ENCODE peak calls at places on chromosome 7, in six cellular contexts. A is bronchial epithelial cell, L is astrocyte of the spinal cord, W is psoas muscle, Z is upper lobe of right lung, D is right lobe of liver. P is an unnamed sample.

GRCh38 chr7:94696981-94697670 is 41.2 kb upstream of the SGCE start:
- DNase-seq in A (peak; percentile 96), L (peak; percentile 96), W (peak; percentile 31), Z (no peak), D (no peak), P (peak; percentile 85)

GRCh38 chr7:23299770-23300300 is 696 bp downstream of the MALSU1 start:
- DNase-seq in A (no peak), L (no peak), W (no peak), Z (no peak), D (no peak), P (no peak)

GRCh38 chr7:12945901-12946300 is 258.5 kb downstream of the ARL4A start:
- DNase-seq in A (no peak), L (no peak), W (no peak), Z (no peak), D (no peak), P (no peak)

GRCh38 chr7:89757910-89758309 is 396.4 kb upstream of the STEAP1 start:
- DNase-seq in A (peak; percentile 57), L (no peak), W (no peak), Z (no peak), D (no peak), P (no peak)

GRCh38 chr7:2893411-2893861 is 49.3 kb upstream of the GNA12 start:
- DNase-seq in A (no peak), L (no peak), W (no peak), Z (no peak), D (no peak), P (no peak)

GRCh38 chr7:2106506-2106905 is 126.2 kb downstream of the MAD1L1 start:
- DNase-seq in A (no peak), L (no peak), W (no peak), Z (no peak), D (no peak), P (no peak)

GRCh38 chr7:25014735-25015134 is 34.8 kb upstream of the OSBPL3 start:
- DNase-seq in A (peak; percentile 84), L (peak; percentile 70), W (no peak), Z (no peak), D (no peak), P (peak; percentile 89)

GRCh38 chr7:1853619-1854520 is 183.8 kb downstream of the ELFN1 start:
- DNase-seq in A (no peak), L (no peak), W (peak; percentile 2), Z (peak; percentile 48), D (peak; percentile 38), P (no peak)

GRCh38 chr7:106484562-106484961 is 176.4 kb downstream of the CCDC71L start:
- DNase-seq in A (no peak), L (no peak), W (no peak), Z (no peak), D (no peak), P (no peak)

GRCh38 chr7:150428671-150429451 is 21.6 kb upstream of the GIMAP8 start:
- DNase-seq in A (peak; percentile 75), L (peak; percentile 87), W (no peak), Z (peak; percentile 63), D (no peak), P (peak; percentile 83)

GRCh38 chr7:7228472-7228871 is 46.1 kb downstream of the C1GALT1 start:
- DNase-seq in A (no peak), L (no peak), W (no peak), Z (no peak), D (no peak), P (peak; percentile 3)

GRCh38 chr7:106181658-106182265 is 69.7 kb upstream of the SYPL1 start:
- DNase-seq in A (no peak), L (no peak), W (no peak), Z (no peak), D (no peak), P (no peak)

GRCh38 chr7:36620166-36620708 is 104.1 kb downstream of the AOAH start:
- DNase-seq in A (peak; percentile 58), L (no peak), W (no peak), Z (no peak), D (no peak), P (no peak)

GRCh38 chr7:132739271-132739955 is 163.1 kb upstream of the PLXNA4 start:
- DNase-seq in A (peak; percentile 83), L (peak; percentile 94), W (peak; percentile 38), Z (no peak), D (no peak), P (peak; percentile 86)

GRCh38 chr7:37352974-37353948 is 95.4 kb downstream of the ELMO1 start:
- DNase-seq in A (no peak), L (no peak), W (no peak), Z (no peak), D (no peak), P (no peak)

GRCh38 chr7:138151731-138152577 is 75.7 kb downstream of the AKR1D1 start:
- DNase-seq in A (no peak), L (no peak), W (no peak), Z (no peak), D (no peak), P (no peak)

GRCh38 chr7:26664735-26665420 is 199.5 kb downstream of the SKAP2 start:
- DNase-seq in A (peak; percentile 39), L (no peak), W (no peak), Z (no peak), D (peak; percentile 33), P (no peak)

GRCh38 chr7:63029207-63029522 is 969.5 kb upstream of the ZNF722 start:
- DNase-seq in A (no peak), L (no peak), W (no peak), Z (no peak), D (no peak), P (no peak)

GRCh38 chr7:24025765-24026164 is 258.2 kb upstream of the NPY start:
- DNase-seq in A (no peak), L (no peak), W (no peak), Z (no peak), D (no peak), P (no peak)

GRCh38 chr7:53993205-53993604 is 549.0 kb upstream of the VSTM2A start:
- DNase-seq in A (no peak), L (no peak), W (no peak), Z (no peak), D (no peak), P (no peak)

GRCh38 chr7:31794851-31795250 is 107.8 kb downstream of the PPP1R17 start:
- DNase-seq in A (no peak), L (no peak), W (no peak), Z (no peak), D (no peak), P (no peak)

DNA sequence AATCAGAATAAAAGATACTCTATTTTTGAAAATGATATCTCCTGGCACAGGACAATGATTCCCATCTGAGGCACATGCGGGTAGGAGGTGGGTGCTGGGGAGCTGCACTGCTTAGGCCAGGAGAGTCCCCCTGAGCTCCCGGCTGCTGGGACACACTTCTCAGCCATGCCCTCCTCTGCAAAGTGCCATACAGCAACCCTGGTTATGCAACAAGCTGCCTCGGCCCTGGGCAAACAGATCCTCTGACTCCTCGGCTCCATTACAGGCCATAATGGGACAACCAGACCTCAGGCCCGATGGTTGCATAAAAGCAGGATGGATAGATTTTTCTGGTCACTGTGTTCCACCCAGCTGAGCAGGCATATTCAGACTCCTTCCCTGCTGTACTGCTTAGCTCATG is 6.6 kb upstream of the LEP start:
- DNase-seq in A (no peak), L (no peak), W (no peak), Z (no peak), D (no peak), P (no peak)
- TF ChIP-seq CTCF in A (no peak), L (no peak), W (no peak), Z (no peak), D (no peak), P (no peak)

DNA sequence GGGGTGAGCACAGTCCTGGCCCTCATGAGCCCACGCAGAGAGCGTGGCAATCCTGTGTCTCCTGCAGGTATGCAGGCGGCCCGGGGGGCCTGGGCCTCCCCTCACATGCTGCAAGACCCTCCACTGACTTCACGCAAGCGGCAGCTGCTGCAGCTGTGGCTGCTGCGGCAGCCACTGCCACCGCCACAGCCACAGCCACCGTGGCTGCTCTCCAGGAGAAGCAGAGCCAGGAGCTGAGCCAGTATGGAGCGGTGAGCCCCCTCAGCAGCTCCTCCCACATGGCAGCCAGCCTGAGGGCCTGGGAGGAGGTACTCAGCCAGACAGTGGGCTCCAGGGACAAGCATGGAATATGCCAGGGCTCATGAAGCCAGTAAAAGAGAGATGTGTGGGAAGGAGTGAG is 8.7 kb downstream of the ZMIZ2 start:
- DNase-seq in A (no peak), L (no peak), W (peak; percentile 42), Z (no peak), D (no peak), P (no peak)
- H3K4me3 ChIP-seq in A (no peak overlapping the region), L (no peak overlapping the region), W (no peak overlapping the region), Z (no peak overlapping the region), D (no peak overlapping the region), P (no peak overlapping the region)

GRCh38 chr7:76396039-76396732 is 13.3 kb downstream of the SSC4D start:
- DNase-seq in A (no peak), L (no peak), W (no peak), Z (no peak), D (no peak), P (no peak)

GRCh38 chr7:76394962-76395361 is 14.5 kb downstream of the SSC4D start:
- DNase-seq in A (no peak), L (no peak), W (no peak), Z (no peak), D (no peak), P (no peak)

GRCh38 chr7:76390092-76390491 is 19.4 kb downstream of the SSC4D start:
- DNase-seq in A (no peak), L (no peak), W (no peak), Z (no peak), D (no peak), P (no peak)

GRCh38 chr7:76392531-76393115 is 16.9 kb downstream of the SSC4D start:
- DNase-seq in A (no peak), L (no peak), W (no peak), Z (no peak), D (no peak), P (no peak)

DNA sequence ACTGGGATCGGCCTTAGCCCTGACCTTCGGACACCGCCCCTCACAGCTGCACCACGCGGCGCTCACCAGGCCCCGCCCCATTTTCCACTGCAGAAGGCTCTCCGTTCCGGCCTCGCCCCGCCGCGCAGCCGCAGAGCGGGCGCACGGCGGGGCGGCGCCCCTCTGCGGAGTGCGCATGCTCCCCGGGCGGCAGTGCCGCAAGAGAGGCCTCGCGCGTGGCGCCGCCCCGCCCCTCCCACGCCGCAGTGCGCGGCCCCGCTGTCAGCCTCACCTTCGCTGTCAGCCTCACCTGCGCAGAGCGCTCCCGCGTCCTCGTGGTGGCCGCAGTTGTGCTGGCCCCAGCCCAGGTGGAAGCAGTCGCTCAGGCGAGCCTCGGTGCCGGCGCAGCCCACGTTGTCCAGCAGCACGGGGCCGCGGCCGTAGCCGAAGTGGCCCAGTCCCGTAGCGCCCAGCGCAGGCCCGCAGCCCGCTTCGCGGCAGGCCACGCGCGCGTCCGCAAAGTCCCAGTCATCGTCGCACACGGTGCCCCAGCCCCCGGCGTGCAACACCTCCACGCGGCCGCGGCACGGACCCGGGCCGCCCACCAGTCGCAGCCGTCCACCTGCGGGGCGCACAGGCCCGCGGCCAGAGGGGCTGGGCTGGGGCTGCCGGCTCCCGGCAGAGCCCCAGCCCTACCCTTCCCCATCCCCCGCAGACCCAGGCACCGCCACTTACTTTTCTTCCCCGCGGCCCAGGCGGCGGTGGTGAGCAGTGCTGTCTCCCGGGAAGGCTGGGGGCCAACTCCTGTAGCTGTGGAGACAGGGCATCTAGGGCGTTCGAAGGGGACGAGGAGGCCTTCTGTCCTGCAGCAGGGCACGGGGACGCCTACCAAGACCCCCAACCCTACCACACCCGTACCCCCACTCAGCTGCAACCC is 16.1 kb downstream of the SSC4D start:
- DNase-seq in A (peak; percentile 70), L (peak; percentile 83), W (peak; percentile 94), Z (peak; percentile 98), D (peak; percentile 95), P (no peak)
- TF ChIP-seq CTCF in A (no peak), L (no peak), W (no peak), Z (no peak), D (no peak), P (no peak)

GRCh38 chr7:151429232-151429554 is 10.7 kb downstream of the CRYGN start:
- DNase-seq in A (no peak), L (no peak), W (no peak), Z (no peak), D (no peak), P (no peak)
- H3K4me3 ChIP-seq in A (no peak overlapping the region), L (no peak overlapping the region), W (no peak overlapping the region), Z (no peak overlapping the region), D (no peak overlapping the region), P (no peak overlapping the region)